ENCODE peak calls at places on chromosome 6, in four cellular contexts. U, K, I and O are unnamed samples.

GRCh38 chr6:47787620-47788497 is 6.0 kb downstream of the OPN5 start:
- DNase-seq in K (no peak), U (peak), I (peak), O (peak)

GRCh38 chr6:42960243-42961019 is at the start of gene GNMT:
- DNase-seq in U (peak), K (no peak), I (no peak), O (peak)

GRCh38 chr6:84408028-84408427 is 180.6 kb upstream of the CEP162 start:
- DNase-seq in K (no peak), I (no peak), U (no peak), O (no peak)

GRCh38 chr6:101113468-101114260 is 232.5 kb upstream of the ASCC3 start:
- DNase-seq in K (no peak), I (no peak), U (no peak), O (no peak)

GRCh38 chr6:159043986-159044385 is 805 bp downstream of the TAGAP start:
- DNase-seq in I (no peak), U (no peak), K (no peak), O (no peak)

GRCh38 chr6:106154326-106154725 is 68.2 kb downstream of the PRDM1 start:
- DNase-seq in K (no peak), I (no peak), U (no peak), O (peak)

GRCh38 chr6:106745824-106746610 is 116.6 kb downstream of the QRSL1 start:
- DNase-seq in I (no peak), U (peak), K (no peak), O (no peak)

GRCh38 chr6:167093406-167093921 is 29.4 kb upstream of the CCR6 start:
- DNase-seq in K (no peak), I (no peak), U (no peak), O (no peak)

GRCh38 chr6:6881438-6882267 is 226.1 kb upstream of the RREB1 start:
- DNase-seq in K (no peak), I (no peak), U (no peak), O (no peak)

GRCh38 chr6:5498579-5498899 is 237.2 kb downstream of the FARS2 start:
- DNase-seq in U (no peak), I (no peak), K (no peak), O (no peak)

GRCh38 chr6:123655520-123656306 is 19.0 kb upstream of the TRDN start:
- DNase-seq in I (no peak), K (no peak), U (no peak), O (no peak)

GRCh38 chr6:55696041-55696440 is 117.0 kb upstream of the HMGCLL1 start:
- DNase-seq in U (no peak), I (no peak), K (no peak), O (no peak)

GRCh38 chr6:31952140-31952805 is 6.4 kb downstream of the CFB start:
- DNase-seq in U (peak), K (no peak), I (peak), O (peak)

GRCh38 chr6:33595001-33595846 is 15.1 kb upstream of the BAK1 start:
- DNase-seq in U (no peak), K (no peak), I (no peak), O (no peak)

GRCh38 chr6:112983741-112984221 is 636.7 kb downstream of the RFPL4B start:
- DNase-seq in I (no peak), U (no peak), K (no peak), O (no peak)

GRCh38 chr6:85672050-85672449 is 29.4 kb upstream of the SYNCRIP start:
- DNase-seq in K (no peak), U (no peak), I (peak), O (no peak)

GRCh38 chr6:5468586-5468985 is 207.3 kb downstream of the FARS2 start:
- DNase-seq in K (no peak), I (no peak), U (no peak), O (no peak)

GRCh38 chr6:81749704-81750103 is 2.8 kb downstream of the TENT5A start:
- DNase-seq in I (no peak), K (no peak), U (no peak), O (no peak)

GRCh38 chr6:52595000-52595795 is 18.3 kb upstream of the TRAM2 start:
- DNase-seq in I (no peak), U (peak), K (peak), O (no peak)

GRCh38 chr6:4210619-4211419 is 75.4 kb upstream of the ECI2 start:
- DNase-seq in I (peak), U (peak), K (no peak), O (peak)

GRCh38 chr6:106377061-106377540 is 16.6 kb downstream of the CRYBG1 start:
- DNase-seq in I (no peak), U (no peak), K (no peak), O (no peak)

GRCh38 chr6:84042603-84043002 is 9.0 kb downstream of the MRAP2 start:
- DNase-seq in U (no peak), I (peak), K (no peak), O (no peak)

GRCh38 chr6:71544906-71545305 is 256.3 kb downstream of the OGFRL1 start:
- DNase-seq in I (no peak), U (no peak), K (no peak), O (no peak)

GRCh38 chr6:154732538-154732823 is 735 bp upstream of the SCAF8 start:
- DNase-seq in K (no peak), I (no peak), U (no peak), O (peak)

GRCh38 chr6:143074101-143074500 is 13.4 kb downstream of the AIG1 start:
- DNase-seq in I (no peak), U (no peak), K (no peak), O (no peak)

GRCh38 chr6:33430991-33431879 is 11.4 kb downstream of the SYNGAP1 start:
- DNase-seq in U (peak), K (no peak), I (peak), O (peak)

GRCh38 chr6:558089-558488 is 98.8 kb downstream of the HUS1B start:
- DNase-seq in U (no peak), K (no peak), I (no peak), O (no peak)

GRCh38 chr6:2225422-2226392 is 19.7 kb downstream of the GMDS start:
- DNase-seq in K (no peak), I (no peak), U (peak), O (no peak)

GRCh38 chr6:43867246-43867645 is 97.2 kb downstream of the VEGFA start:
- DNase-seq in U (no peak), K (no peak), I (no peak), O (no peak)

GRCh38 chr6:47092249-47092648 is 50.1 kb upstream of the ADGRF1 start:
- DNase-seq in I (no peak), U (no peak), K (no peak), O (no peak)

GRCh38 chr6:162875070-162875469 is 147.3 kb downstream of the PACRG start:
- DNase-seq in K (no peak), I (no peak), U (no peak), O (no peak)

GRCh38 chr6:162873537-162873936 is 145.8 kb downstream of the PACRG start:
- DNase-seq in I (no peak), K (no peak), U (no peak), O (no peak)

GRCh38 chr6:162868397-162868796 is 140.6 kb downstream of the PACRG start:
- DNase-seq in I (no peak), K (no peak), U (no peak), O (no peak)

DNA sequence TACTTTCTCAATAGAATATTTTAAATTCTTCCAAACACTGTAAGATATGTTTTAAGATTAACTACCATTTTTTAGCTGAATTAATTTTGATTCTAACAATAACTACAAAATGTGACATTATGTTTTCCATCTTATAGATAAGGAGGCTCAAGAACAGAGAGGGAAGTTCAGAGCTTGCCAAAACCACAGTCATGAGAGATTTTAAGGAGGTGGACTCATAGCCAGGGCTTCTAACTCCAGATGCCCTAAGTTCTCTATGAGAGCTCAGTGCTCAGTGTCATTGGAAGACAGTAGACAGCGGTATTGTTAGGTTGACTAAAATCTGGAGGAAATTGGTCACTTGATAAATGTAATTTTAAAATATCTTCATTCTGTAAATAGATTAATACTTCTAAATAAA is 144.2 kb downstream of the PACRG start:
- DNase-seq in I (no peak), U (no peak), K (no peak), O (no peak)
- TF ChIP-seq NR2C2 in I (no peak), U (no peak), K (no peak), O (no peak)

GRCh38 chr6:132365319-132365907 is 35.9 kb downstream of the MOXD1 start:
- DNase-seq in U (no peak), I (no peak), K (peak), O (no peak)
- TF ChIP-seq NR2C2 in U (no peak), I (no peak), K (no peak), O (no peak)

DNA sequence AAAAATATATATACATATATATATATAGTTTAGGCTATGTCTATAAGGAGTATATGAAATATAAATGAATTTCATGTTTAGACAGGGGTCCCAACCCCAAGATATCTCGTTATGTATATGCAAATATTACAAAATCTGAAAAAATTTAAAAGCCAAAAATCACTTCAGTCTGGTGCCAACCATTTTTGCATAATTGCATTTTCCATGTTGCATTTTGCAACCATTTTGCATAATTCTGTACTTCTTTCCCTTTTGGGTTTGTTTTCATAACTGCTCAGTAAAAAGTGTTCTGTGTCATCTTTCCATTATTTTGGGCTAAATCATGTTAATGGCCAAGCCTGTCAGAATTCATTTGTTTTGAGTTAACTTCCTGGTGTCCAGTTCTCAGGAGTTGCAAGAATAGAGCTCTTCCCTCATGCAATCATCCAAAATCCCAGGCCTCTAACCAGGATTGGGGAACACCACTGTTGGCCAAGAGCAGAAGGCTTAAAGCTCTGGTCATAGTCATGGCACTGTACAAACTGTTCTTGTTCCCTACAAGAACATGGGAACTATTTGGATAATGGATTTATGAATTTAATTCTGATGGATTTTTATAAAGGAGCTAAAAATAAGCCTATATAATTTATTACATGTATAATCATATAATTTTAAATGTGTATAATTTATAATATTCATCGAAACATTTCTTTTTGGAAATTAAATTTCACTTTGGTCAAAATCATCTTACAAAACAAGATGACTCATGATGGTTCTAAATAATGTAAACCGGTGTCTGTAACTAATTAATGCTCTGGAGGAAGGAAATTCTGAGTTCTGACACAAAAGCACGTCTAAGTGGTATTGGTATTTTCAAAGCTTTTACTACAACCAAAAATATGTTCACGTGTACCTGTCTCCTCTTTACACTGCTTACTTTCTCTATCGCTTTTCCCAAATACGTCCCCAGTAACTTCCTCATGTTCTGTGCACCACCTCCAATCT is 133.8 kb downstream of the MTHFD1L start:
- DNase-seq in U (no peak), I (no peak), K (no peak), O (no peak)
- TF ChIP-seq NR2C2 in U (no peak), I (no peak), K (no peak), O (no peak)

DNA sequence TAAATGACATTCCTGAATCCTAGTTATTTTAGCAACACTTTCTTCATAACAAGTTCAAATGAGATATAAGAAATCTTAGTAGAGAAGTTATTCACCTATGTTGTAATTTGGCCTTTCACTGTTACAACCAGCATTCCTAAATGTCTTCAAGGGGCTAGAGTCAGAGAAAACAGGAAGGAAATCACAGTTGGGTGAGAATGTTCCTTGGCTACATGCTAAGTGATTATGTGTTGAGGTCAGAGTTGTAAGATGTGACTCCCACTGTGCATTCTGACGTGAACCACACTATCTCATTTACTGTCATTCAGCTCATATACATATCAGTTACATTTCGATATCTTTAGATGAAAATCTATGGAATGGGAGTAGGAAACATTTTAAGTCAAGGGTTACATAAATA is 51.0 kb upstream of the MLIP start:
- DNase-seq in K (no peak), U (no peak), I (no peak), O (no peak)
- TF ChIP-seq NR2C2 in K (no peak), U (no peak), I (no peak), O (no peak)

GRCh38 chr6:44969446-44970175 is 358.5 kb upstream of the RUNX2 start:
- DNase-seq in K (no peak), U (no peak), I (no peak), O (no peak)

GRCh38 chr6:44972710-44973109 is 355.4 kb upstream of the RUNX2 start:
- DNase-seq in U (no peak), K (no peak), I (no peak), O (no peak)

GRCh38 chr6:44966449-44967091 is 361.6 kb upstream of the RUNX2 start:
- DNase-seq in U (peak), K (no peak), I (peak), O (no peak)

DNA sequence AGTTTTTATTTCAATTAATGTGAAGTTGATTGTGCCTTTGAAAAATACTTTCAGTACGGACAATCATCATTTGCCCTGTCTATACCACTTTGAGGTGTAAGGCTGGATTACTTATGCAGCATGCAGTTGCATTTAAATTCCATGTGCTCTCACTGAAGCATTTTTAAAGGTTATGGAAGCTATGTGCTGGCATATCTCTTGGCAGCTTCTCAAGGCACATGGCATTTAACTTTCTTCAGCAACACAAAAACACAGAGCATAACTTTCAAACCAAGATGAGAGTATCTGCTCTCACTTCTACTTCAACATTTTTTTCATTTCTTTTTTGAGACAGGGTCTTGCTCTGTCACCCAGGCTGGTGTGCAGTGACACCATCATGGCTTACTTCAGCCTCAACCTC is 360.6 kb upstream of the RUNX2 start:
- DNase-seq in I (no peak), K (no peak), U (no peak), O (no peak)
- TF ChIP-seq NR2C2 in I (no peak), K (no peak), U (no peak), O (no peak)

GRCh38 chr6:128463942-128464341 is 56.5 kb downstream of the PTPRK start:
- DNase-seq in I (no peak), U (no peak), K (no peak), O (no peak)
- TF ChIP-seq NR2C2 in I (no peak), U (no peak), K (no peak), O (no peak)

GRCh38 chr6:152435816-152436215 is 201.3 kb downstream of the SYNE1 start:
- DNase-seq in I (no peak), K (no peak), U (no peak), O (no peak)
- TF ChIP-seq NR2C2 in I (no peak), K (no peak), U (no peak), O (no peak)